ENCODE peak calls at places on chromosomes 13 and 19, in seven cellular contexts. B, V, H, N, Y, K and U are unnamed samples. For H3K27me3, the result is how much of the 10 kb centered on the place peaks cover.

GRCh38 chr19:10553943-10554381 is 10.3 kb downstream of the ATG4D start:
- DNase-seq in N (peak), H (no peak), Y (peak), B (no peak), K (no peak), V (no peak), U (no peak)

GRCh38 chr19:33580645-33581037 is 41.1 kb upstream of the CHST8 start:
- DNase-seq in Y (no peak), B (no peak), H (no peak), V (no peak), N (no peak), K (no peak), U (no peak)

GRCh38 chr13:73825143-73825542 is 309.1 kb downstream of the KLF12 start:
- DNase-seq in K (no peak), Y (no peak), N (no peak), H (no peak), V (no peak), B (no peak), U (no peak)

GRCh38 chr13:32330438-32330837 is 15.1 kb downstream of the BRCA2 start:
- DNase-seq in K (no peak), Y (no peak), H (no peak), V (no peak), N (no peak), B (no peak), U (no peak)

GRCh38 chr19:39544920-39545319 is 5.0 kb upstream of the EID2 start:
- DNase-seq in B (no peak), H (no peak), V (no peak), N (no peak), K (no peak), Y (no peak), U (no peak)

GRCh38 chr19:49340865-49341718 is 5.9 kb downstream of the CD37 start:
- DNase-seq in H (no peak), B (no peak), N (no peak), K (no peak), V (no peak), Y (no peak), U (no peak)

GRCh38 chr19:19554074-19555023 is 16.3 kb downstream of the CILP2 start:
- DNase-seq in B (no peak), K (no peak), V (no peak), Y (no peak), H (no peak), N (peak), U (no peak)

GRCh38 chr13:100266026-100266425 is 177.1 kb downstream of the PCCA start:
- DNase-seq in V (no peak), B (no peak), Y (no peak), K (no peak), H (no peak), N (no peak), U (no peak)

DNA sequence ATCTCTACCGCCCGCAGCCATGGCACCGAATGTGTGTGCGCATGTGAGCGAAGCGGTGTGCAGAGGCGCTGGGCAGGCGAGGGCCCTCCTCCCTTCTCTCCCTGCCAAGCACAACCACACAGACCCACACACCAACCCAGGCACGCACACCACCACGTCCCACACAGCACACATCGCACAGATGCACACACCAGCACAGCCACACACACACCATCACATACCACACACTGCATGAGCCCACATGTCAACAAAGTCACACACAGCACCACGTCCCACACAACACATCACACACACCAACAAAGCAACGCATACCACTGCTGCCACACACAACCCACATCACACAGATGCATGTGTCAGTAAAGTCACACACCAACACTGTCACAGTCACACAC is 12.2 kb downstream of the ERFL start:
- DNase-seq in Y (no peak), N (no peak), V (no peak), K (no peak), B (no peak), H (no peak), U (no peak)
- H3K27me3 ChIP-seq in Y (under half), N (half or more), V (under half), K (under half), B (under half), H (half or more), U (under half)

DNA sequence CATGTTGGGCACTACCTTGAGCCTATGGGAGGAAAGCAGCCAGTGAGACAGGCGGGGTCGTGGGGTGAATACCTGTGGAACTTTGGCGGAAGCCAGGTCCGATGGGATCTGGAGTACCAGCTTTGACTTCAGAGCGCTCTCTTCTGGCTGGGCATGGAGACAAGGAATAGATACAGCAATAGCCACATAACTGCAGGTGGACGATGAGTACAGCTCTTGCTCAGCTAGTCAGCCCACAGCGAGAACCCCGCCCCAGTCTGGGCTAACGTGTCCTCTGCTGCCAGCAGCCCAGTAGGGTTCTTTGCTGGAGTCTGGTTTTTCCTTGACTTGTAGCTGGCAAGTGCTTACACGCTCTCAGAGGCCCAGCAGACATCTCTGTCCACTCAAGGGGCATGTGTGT is 83.4 kb downstream of the SIPA1L3 start:
- DNase-seq in K (no peak), B (no peak), V (no peak), H (no peak), Y (no peak), N (no peak), U (no peak)
- TF ChIP-seq CTCF in K (no peak), B (no peak), V (no peak), H (no peak), Y (no peak), N (no peak), U (no peak)

DNA sequence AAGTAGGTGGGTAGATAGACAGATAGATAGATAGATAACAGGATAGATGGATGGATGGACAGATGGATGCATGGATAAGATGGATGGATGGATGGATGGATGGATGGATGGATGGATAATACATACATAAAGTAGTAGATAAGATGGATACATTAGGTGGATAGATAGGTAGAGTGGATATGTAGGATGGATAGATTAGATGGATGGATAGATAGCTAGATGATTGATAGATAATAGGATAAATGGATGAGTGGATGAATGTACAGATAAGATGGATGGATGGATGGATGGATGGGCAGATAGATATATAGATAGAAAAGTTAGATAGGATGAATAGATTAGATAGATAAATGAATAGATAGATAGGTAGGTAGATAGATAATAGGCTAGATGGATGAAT is 2.1 kb downstream of the CYP4F3 start:
- DNase-seq in V (no peak), K (no peak), Y (no peak), N (no peak), B (no peak), H (no peak), U (no peak)
- H3K27me3 ChIP-seq in V (under half), K (under half), Y (under half), N (under half), B (under half), H (under half), U (under half)

GRCh38 chr19:12938536-12939291 is at the start of gene CALR:
- DNase-seq in Y (peak), H (no peak), B (no peak), V (no peak), K (no peak), N (no peak), U (no peak)
- TF ChIP-seq CTCF in Y (no peak), H (no peak), B (peak), V (no peak), K (no peak), N (peak), U (no peak)

GRCh38 chr19:29454109-29454508 is 71.7 kb upstream of the VSTM2B start:
- DNase-seq in B (no peak), N (no peak), K (no peak), Y (no peak), V (no peak), H (no peak), U (no peak)
- H3K27me3 ChIP-seq in B (under half), N (under half), K (under half), Y (under half), V (under half), H (under half), U (under half)

DNA sequence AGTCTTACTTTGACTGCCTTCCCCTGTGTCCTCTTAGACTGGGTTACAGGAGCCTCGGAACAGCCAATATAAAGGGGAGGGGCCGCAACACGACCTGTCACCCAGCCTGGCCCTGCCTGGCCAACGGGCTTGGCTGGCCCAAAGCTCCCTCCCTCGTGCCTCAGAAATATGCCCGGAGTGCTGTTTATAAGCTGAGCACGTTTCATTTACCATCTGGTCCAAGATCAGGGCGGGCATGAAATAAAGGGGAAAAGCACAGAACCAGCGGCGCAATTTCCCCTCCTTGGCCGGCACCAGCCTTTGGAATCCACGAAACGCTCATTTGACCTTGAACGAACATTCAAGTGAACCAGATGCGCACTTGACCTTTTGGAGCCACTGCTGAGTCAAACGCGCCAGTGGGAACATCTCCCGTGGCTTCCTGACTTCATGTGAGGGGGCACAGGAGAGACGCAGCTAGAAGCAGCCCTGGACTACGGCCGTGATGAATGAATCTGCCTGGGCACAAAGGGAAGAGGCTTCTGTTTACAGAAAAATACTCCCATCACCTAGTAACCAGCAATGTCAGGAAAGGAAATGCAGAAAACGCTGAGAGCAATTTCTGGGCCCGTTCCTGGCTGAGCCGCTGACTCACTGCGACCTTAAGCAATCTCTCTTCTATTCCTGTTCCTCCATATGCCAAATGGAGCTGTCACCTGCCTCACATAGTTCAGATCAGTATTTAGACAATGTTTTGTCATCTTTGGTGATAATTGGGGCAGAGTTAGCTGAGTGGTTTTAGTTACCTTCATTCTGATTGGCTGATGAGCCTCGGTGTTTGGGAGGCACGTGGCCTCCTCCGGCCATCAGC is 53.3 kb downstream of the RFX2 start:
- DNase-seq in V (peak), B (no peak), H (peak), N (peak), Y (no peak), K (peak), U (no peak)
- TF ChIP-seq CTCF in V (no peak), B (no peak), H (no peak), N (no peak), Y (no peak), K (no peak), U (no peak)

GRCh38 chr13:112980441-112980840 is 11.4 kb downstream of the MCF2L start:
- DNase-seq in Y (no peak), V (no peak), B (no peak), H (no peak), K (no peak), N (no peak), U (no peak)

GRCh38 chr13:112977525-112977924 is 8.5 kb downstream of the MCF2L start:
- DNase-seq in V (no peak), H (no peak), B (no peak), N (no peak), Y (no peak), K (no peak), U (no peak)

GRCh38 chr13:112977091-112977490 is 8.1 kb downstream of the MCF2L start:
- DNase-seq in H (no peak), K (no peak), N (no peak), Y (no peak), B (no peak), V (no peak), U (no peak)

GRCh38 chr13:112979406-112979902 is 10.4 kb downstream of the MCF2L start:
- DNase-seq in B (no peak), N (no peak), K (no peak), V (no peak), H (no peak), Y (no peak), U (no peak)

GRCh38 chr13:112978561-112979405 is 9.8 kb downstream of the MCF2L start:
- DNase-seq in B (no peak), Y (no peak), V (peak), N (no peak), H (no peak), K (no peak), U (no peak)
- H3K27me3 ChIP-seq in B (under half), Y (under half), V (under half), N (under half), H (under half), K (under half), U (under half)

GRCh38 chr13:67369895-67370660 is 139.9 kb upstream of the PCDH9 start:
- DNase-seq in Y (no peak), K (no peak), V (no peak), B (no peak), H (peak), N (no peak), U (no peak)

GRCh38 chr13:67367385-67367784 is 137.2 kb upstream of the PCDH9 start:
- DNase-seq in N (no peak), Y (no peak), V (no peak), K (no peak), B (no peak), H (no peak), U (no peak)

GRCh38 chr13:67366533-67366932 is 136.4 kb upstream of the PCDH9 start:
- DNase-seq in K (no peak), H (no peak), Y (no peak), V (no peak), B (peak), N (no peak), U (no peak)
- TF ChIP-seq CTCF in K (no peak), H (peak), Y (no peak), V (no peak), B (peak), N (no peak), U (no peak)